ENCODE peak calls at places on chromosomes 11 and 22, in seven cellular contexts. X is IMR-90, G is HCT116, Y is mesendoderm, W is fibroblast of lung, Q is keratinocyte, I is mammary epithelial cell. E is an unnamed sample.

GRCh38 chr22:21942407-21942895 is 10.2 kb downstream of the PPM1F start:
- DNase-seq in X (peak; percentile 88), G (peak; percentile 44), Y (no peak), W (peak; percentile 85), Q (peak; percentile 44), I (peak; percentile 89), E (peak; percentile 80)

GRCh38 chr22:35742342-35743100 is 24.8 kb downstream of the APOL5 start:
- DNase-seq in X (peak; percentile 81), G (peak; percentile 73), Y (peak; percentile 48), W (peak; percentile 76), Q (no peak), I (peak; percentile 52), E (peak; percentile 79)

GRCh38 chr11:116373545-116373944 is 399.2 kb downstream of the BUD13 start:
- DNase-seq in X (no peak), G (no peak), Y (no peak), W (no peak), Q (no peak), I (no peak), E (no peak)

GRCh38 chr11:110153474-110153873 is 60.3 kb downstream of the ZC3H12C start:
- DNase-seq in X (no peak), G (no peak), Y (no peak), W (no peak), Q (no peak), I (no peak), E (no peak)

GRCh38 chr11:95512177-95512576 is 277.4 kb downstream of the FAM76B start:
- DNase-seq in X (peak; percentile 69), G (no peak), Y (no peak), W (peak; percentile 91), Q (no peak), I (peak; percentile 90), E (peak; percentile 82)

GRCh38 chr11:103862049-103862826 is 174.2 kb upstream of the DDI1 start:
- DNase-seq in X (no peak), G (no peak), Y (peak; percentile 13), W (no peak), Q (no peak), I (no peak), E (no peak)

GRCh38 chr22:49550766-49551362 is 276.8 kb downstream of the BRD1 start:
- DNase-seq in X (no peak), G (no peak), Y (no peak), W (no peak), Q (no peak), I (no peak), E (no peak)

GRCh38 chr11:115580416-115580815 is 76.2 kb upstream of the CADM1 start:
- DNase-seq in X (no peak), G (no peak), Y (peak; percentile 43), W (no peak), Q (no peak), I (no peak), E (no peak)

GRCh38 chr11:33248416-33248957 is 8.7 kb upstream of the HIPK3 start:
- DNase-seq in X (peak; percentile 77), G (no peak), Y (no peak), W (peak; percentile 23), Q (no peak), I (peak; percentile 48), E (peak; percentile 49)

GRCh38 chr11:118175600-118176399 is 639 bp downstream of the SCN2B start:
- DNase-seq in X (no peak), G (no peak), Y (peak; percentile 54), W (no peak), Q (peak; percentile 67), I (no peak), E (no peak)

GRCh38 chr11:86460461-86461404 is 86.0 kb downstream of the CCDC81 start:
- DNase-seq in X (peak; percentile 71), G (no peak), Y (peak; percentile 63), W (no peak), Q (no peak), I (no peak), E (no peak)

GRCh38 chr11:133811850-133812685 is 33.2 kb downstream of the SPATA19 start:
- DNase-seq in X (no peak), G (no peak), Y (peak; percentile 28), W (no peak), Q (no peak), I (no peak), E (no peak)

GRCh38 chr11:27613670-27613950 is 86.6 kb downstream of the BDNF start:
- DNase-seq in X (peak; percentile 40), G (no peak), Y (no peak), W (peak; percentile 15), Q (no peak), I (no peak), E (peak; percentile 47)

GRCh38 chr11:94786264-94787126 is 18.3 kb downstream of the AMOTL1 start:
- DNase-seq in X (peak; percentile 59), G (no peak), Y (peak; percentile 82), W (peak; percentile 74), Q (no peak), I (no peak), E (peak; percentile 52)

GRCh38 chr22:22480940-22481339 is 27.6 kb downstream of the ZNF280B start:
- DNase-seq in X (no peak), G (no peak), Y (no peak), W (no peak), Q (no peak), I (no peak), E (no peak)

GRCh38 chr11:118166641-118167040 is 9.8 kb downstream of the SCN2B start:
- DNase-seq in X (no peak), G (no peak), Y (no peak), W (no peak), Q (no peak), I (no peak), E (no peak)

GRCh38 chr11:126029805-126030204 is 32.9 kb downstream of the CDON start:
- DNase-seq in X (no peak), G (no peak), Y (no peak), W (no peak), Q (no peak), I (no peak), E (no peak)

GRCh38 chr22:37951305-37951704 is 2.1 kb downstream of the C22orf23 start:
- DNase-seq in X (peak; percentile 32), G (no peak), Y (peak; percentile 71), W (peak; percentile 32), Q (no peak), I (peak; percentile 49), E (peak; percentile 9)

GRCh38 chr11:492416-493226 is 14.4 kb downstream of the RNH1 start:
- DNase-seq in X (no peak), G (no peak), Y (no peak), W (no peak), Q (no peak), I (no peak), E (no peak)

DNA sequence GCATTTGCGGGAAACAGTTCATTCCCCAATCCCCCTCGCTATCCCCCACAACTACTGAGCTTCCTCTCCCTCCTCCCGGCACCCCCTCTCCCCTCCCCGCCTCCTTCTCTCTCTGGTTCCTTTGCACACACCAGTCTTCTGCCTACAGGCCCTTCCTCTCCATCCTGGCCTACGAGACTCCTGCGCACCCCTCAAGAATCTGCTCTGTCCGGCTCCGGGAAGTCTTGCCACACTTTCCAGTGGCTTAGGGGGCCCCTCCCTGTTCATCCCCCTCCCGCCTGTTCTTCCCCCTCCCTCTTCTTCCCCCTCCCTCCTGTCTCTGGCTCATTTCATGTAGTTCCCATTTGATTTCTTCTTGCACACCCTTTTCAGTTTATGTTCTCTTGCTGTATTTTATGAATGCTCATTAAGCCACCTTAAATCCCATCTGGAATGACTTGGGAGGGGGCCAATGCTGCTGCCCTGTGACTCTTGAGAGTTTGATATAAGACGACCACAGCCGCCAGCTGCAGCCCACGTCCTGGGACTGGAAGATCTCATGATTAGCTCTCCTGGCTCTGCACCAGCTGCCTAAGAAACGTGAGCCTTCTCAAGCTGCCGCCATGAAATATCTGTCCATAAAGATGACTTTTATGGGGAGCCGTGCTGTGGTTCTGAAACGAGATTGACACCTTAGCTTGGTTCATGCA is 50.9 kb downstream of the RPS6KA4 start:
- DNase-seq in X (peak; percentile 17), G (no peak), Y (no peak), W (peak; percentile 36), Q (no peak), I (no peak), E (no peak)
- H3K4me3 ChIP-seq in X (no peak overlapping the region), G (no peak overlapping the region), Y (no peak overlapping the region), W (no peak overlapping the region), Q (no peak overlapping the region), I (no peak overlapping the region), E (no peak overlapping the region)

DNA sequence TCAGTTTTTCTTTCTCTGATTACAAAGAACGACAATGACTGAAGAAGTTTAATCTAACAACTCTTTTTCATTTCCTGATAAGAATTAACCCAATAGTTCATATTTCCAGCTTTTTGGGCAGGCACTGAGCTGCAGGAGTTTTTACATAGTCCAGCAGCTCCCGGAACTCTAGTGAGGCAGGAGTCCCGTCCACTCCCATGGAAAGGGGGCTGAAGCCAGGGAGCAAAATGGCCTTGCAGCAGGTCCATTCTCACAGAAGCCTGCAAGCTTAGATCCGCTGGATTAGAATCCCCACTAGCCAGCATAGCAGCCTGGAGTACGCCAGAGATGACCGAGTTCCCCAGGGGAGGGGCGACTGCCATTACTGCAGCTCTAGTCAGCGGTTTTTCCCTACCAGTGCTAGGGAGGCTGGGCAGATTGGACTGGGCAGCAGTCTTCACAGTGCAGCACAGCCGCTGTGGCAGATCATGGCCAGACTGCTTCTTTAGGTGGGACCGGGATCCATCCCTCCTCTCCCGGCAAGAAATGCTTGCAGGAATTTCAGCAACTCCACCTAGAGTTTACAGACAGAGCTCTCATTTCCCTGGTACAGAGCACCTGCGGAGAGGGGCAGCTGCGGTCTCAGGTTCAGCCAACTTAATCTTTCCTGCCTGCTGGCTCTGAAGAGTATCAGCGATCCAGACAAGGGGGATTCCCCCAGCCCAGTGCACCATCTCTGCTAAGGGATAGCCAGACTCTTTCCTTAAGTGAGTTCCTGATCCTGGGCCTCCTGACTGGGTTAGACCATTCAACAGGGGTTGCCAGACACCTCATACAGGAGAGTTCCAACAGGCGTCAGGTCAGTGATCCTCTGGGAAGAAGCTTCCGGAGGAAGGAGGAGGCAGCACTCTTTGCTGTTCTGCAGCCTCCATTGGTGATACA is 742 bp upstream of the CASP4 start:
- DNase-seq in X (peak; percentile 34), G (no peak), Y (peak; percentile 62), W (peak; percentile 42), Q (no peak), I (peak; percentile 41), E (peak; percentile 54)
- H3K9ac ChIP-seq in X (peak overlapping the region; percentile 71), G (peak overlapping the region; percentile 67), Y (no peak overlapping the region), W (no peak overlapping the region), Q (peak overlapping the region; percentile 83), I (peak overlapping the region; percentile 86), E (peak overlapping the region; percentile 88)

DNA sequence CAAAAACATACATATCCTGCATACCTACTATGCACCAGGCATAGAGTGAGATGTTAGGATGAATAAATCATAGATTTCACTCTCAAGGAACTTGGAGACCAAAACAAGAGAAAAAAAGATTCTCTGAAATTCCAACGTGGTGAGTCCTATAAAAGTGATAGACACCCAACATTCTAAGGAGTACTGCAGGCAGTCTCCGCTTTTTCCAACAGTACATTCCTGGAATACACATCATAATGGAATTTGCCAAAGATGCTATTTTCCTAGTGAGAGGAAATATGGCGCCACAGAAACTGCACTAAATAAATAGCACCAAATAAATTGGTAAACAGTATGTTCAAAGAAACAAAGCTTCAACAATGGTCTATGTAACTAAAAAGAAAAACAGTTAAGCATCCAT is 6.0 kb downstream of the TMEM123 start:
- DNase-seq in X (peak; percentile 79), G (no peak), Y (peak; percentile 76), W (peak; percentile 51), Q (no peak), I (no peak), E (peak; percentile 70)
- H3K4me1 ChIP-seq in X (peaks cover 12% of the 10 kb centered on the region), G (peaks cover 40% of the 10 kb centered on the region), Y (peaks cover 5% of the 10 kb centered on the region), W (peaks cover 12% of the 10 kb centered on the region), Q (peaks cover 26% of the 10 kb centered on the region), I (peaks cover 25% of the 10 kb centered on the region), E (peaks cover 24% of the 10 kb centered on the region)

GRCh38 chr11:111922803-111923202 is 4.1 kb downstream of the C11orf52 start:
- DNase-seq in X (peak; percentile 89), G (no peak), Y (no peak), W (peak; percentile 92), Q (no peak), I (peak; percentile 46), E (peak; percentile 96)
- H3K4me3 ChIP-seq in X (no peak overlapping the region), G (no peak overlapping the region), Y (no peak overlapping the region), W (no peak overlapping the region), Q (no peak overlapping the region), I (no peak overlapping the region), E (peak overlapping the region; percentile 72)